ENCODE peak calls at places on chromosomes 12 and 14, in four cellular contexts. One of them, this sample, is unnamed.

GRCh38 chr14:101714394-101714793 is 47.1 kb upstream of the PPP2R5C start:
- DNase-seq in upper lobe of right lung: no peak
- DNase-seq in mucosa of descending colon: no peak
- DNase-seq in fibroblast of villous mesenchyme: no peak
- DNase-seq in this sample: no peak

GRCh38 chr12:96981053-96981452 is 74.0 kb downstream of the NEDD1 start:
- DNase-seq in upper lobe of right lung: no peak
- DNase-seq in mucosa of descending colon: no peak
- DNase-seq in fibroblast of villous mesenchyme: peak
- DNase-seq in this sample: peak

GRCh38 chr14:64721391-64721791 is 17.2 kb downstream of the PLEKHG3 start:
- DNase-seq in upper lobe of right lung: no peak
- DNase-seq in mucosa of descending colon: peak
- DNase-seq in fibroblast of villous mesenchyme: peak
- DNase-seq in this sample: peak

GRCh38 chr14:105485720-105486332 is 860 bp upstream of the CRIP1 start:
- DNase-seq in upper lobe of right lung: no peak
- DNase-seq in mucosa of descending colon: peak
- DNase-seq in fibroblast of villous mesenchyme: no peak
- DNase-seq in this sample: no peak

GRCh38 chr12:124687695-124688301 is 120.4 kb upstream of the NCOR2 start:
- DNase-seq in upper lobe of right lung: no peak
- DNase-seq in mucosa of descending colon: no peak
- DNase-seq in fibroblast of villous mesenchyme: peak
- DNase-seq in this sample: peak

GRCh38 chr12:55132816-55133215 is 6.6 kb downstream of the OR9K2 start:
- DNase-seq in upper lobe of right lung: no peak
- DNase-seq in mucosa of descending colon: no peak
- DNase-seq in fibroblast of villous mesenchyme: no peak
- DNase-seq in this sample: no peak

GRCh38 chr12:27178251-27178650 is 65.8 kb upstream of the STK38L start:
- DNase-seq in upper lobe of right lung: no peak
- DNase-seq in mucosa of descending colon: no peak
- DNase-seq in fibroblast of villous mesenchyme: no peak
- DNase-seq in this sample: no peak

GRCh38 chr12:28089363-28089762 is 100.9 kb upstream of the CCDC91 start:
- DNase-seq in upper lobe of right lung: no peak
- DNase-seq in mucosa of descending colon: no peak
- DNase-seq in fibroblast of villous mesenchyme: peak
- DNase-seq in this sample: peak

GRCh38 chr14:53458368-53458814 is 305.3 kb upstream of the DDHD1 start:
- DNase-seq in upper lobe of right lung: no peak
- DNase-seq in mucosa of descending colon: no peak
- DNase-seq in fibroblast of villous mesenchyme: peak
- DNase-seq in this sample: peak

GRCh38 chr14:70707138-70708038 is 65.7 kb downstream of the TTC9 start:
- DNase-seq in upper lobe of right lung: no peak
- DNase-seq in mucosa of descending colon: no peak
- DNase-seq in fibroblast of villous mesenchyme: no peak
- DNase-seq in this sample: peak

GRCh38 chr12:79887912-79888311 is 47.0 kb downstream of the PPP1R12A start:
- DNase-seq in upper lobe of right lung: no peak
- DNase-seq in mucosa of descending colon: no peak
- DNase-seq in fibroblast of villous mesenchyme: no peak
- DNase-seq in this sample: no peak

GRCh38 chr14:78612666-78613065 is 442.5 kb downstream of the NRXN3 start:
- DNase-seq in upper lobe of right lung: no peak
- DNase-seq in mucosa of descending colon: no peak
- DNase-seq in fibroblast of villous mesenchyme: no peak
- DNase-seq in this sample: no peak

GRCh38 chr12:68342966-68343365 is 10.8 kb upstream of the MDM1 start:
- DNase-seq in upper lobe of right lung: no peak
- DNase-seq in mucosa of descending colon: no peak
- DNase-seq in fibroblast of villous mesenchyme: no peak
- DNase-seq in this sample: no peak

GRCh38 chr12:96457191-96457930 is 32.0 kb upstream of the CFAP54 start:
- DNase-seq in upper lobe of right lung: no peak
- DNase-seq in mucosa of descending colon: no peak
- DNase-seq in fibroblast of villous mesenchyme: no peak
- DNase-seq in this sample: no peak

DNA sequence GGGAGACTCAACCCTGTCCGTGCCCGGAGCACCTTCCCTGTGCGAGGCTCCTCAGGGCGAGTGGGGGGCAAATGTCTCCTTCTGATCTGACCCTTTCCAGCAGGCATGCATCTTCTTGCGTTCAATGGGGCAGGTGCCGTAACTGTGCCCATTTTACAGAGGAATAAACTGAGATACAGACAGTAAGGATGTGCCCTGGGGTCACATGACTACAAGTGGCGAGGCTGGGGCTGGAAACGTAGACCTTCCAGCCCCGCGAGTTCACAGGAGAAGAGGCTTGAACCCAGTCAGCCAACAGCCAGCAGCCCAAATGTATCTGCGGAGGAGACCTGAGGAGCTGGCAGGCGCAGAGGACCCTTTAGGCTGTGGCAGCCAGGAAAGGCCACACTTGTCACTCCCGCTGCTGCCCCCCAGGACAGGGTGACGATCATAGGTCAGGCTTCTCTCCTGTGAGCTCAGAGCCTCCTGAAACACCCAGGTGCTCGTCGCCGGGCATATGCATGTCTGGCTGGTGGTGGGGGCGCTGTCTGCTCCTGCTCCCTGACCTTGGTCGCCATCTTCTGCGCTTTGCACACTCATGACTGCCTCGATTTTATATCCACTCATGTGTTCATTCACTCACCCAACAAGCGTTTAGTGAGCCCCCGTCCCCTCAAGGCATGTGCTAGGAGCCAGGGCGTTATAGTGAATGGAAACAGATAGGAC is 41.7 kb downstream of the CCDC88C start:
- DNase-seq in upper lobe of right lung: no peak
- DNase-seq in mucosa of descending colon: no peak
- DNase-seq in fibroblast of villous mesenchyme: no peak
- DNase-seq in this sample: no peak
- H3K4me3 ChIP-seq in upper lobe of right lung: no peak
- H3K4me3 ChIP-seq in mucosa of descending colon: no peak
- H3K4me3 ChIP-seq in fibroblast of villous mesenchyme: no peak
- H3K4me3 ChIP-seq in this sample: no peak

GRCh38 chr12:102916252-102917025 is 605 bp downstream of the PAH start:
- DNase-seq in upper lobe of right lung: no peak
- DNase-seq in mucosa of descending colon: no peak
- DNase-seq in fibroblast of villous mesenchyme: no peak
- DNase-seq in this sample: no peak

GRCh38 chr12:102913453-102914226 is 3.4 kb downstream of the PAH start:
- DNase-seq in upper lobe of right lung: no peak
- DNase-seq in mucosa of descending colon: no peak
- DNase-seq in fibroblast of villous mesenchyme: no peak
- DNase-seq in this sample: no peak

GRCh38 chr12:102918840-102919239 is 1.8 kb upstream of the PAH start:
- DNase-seq in upper lobe of right lung: no peak
- DNase-seq in mucosa of descending colon: no peak
- DNase-seq in fibroblast of villous mesenchyme: no peak
- DNase-seq in this sample: no peak

GRCh38 chr12:102920271-102920670 is 3.2 kb upstream of the PAH start:
- DNase-seq in upper lobe of right lung: no peak
- DNase-seq in mucosa of descending colon: no peak
- DNase-seq in fibroblast of villous mesenchyme: no peak
- DNase-seq in this sample: no peak

GRCh38 chr12:102917026-102917787 is at the start of gene PAH:
- DNase-seq in upper lobe of right lung: peak
- DNase-seq in mucosa of descending colon: peak
- DNase-seq in fibroblast of villous mesenchyme: no peak
- DNase-seq in this sample: no peak
- H3K4me3 ChIP-seq in upper lobe of right lung: peak
- H3K4me3 ChIP-seq in mucosa of descending colon: no peak
- H3K4me3 ChIP-seq in fibroblast of villous mesenchyme: no peak
- H3K4me3 ChIP-seq in this sample: no peak

GRCh38 chr14:72808564-72808963 is 85.3 kb downstream of the DPF3 start:
- DNase-seq in upper lobe of right lung: no peak
- DNase-seq in mucosa of descending colon: no peak
- DNase-seq in fibroblast of villous mesenchyme: no peak
- DNase-seq in this sample: no peak

GRCh38 chr14:72815459-72815858 is 78.4 kb downstream of the DPF3 start:
- DNase-seq in upper lobe of right lung: no peak
- DNase-seq in mucosa of descending colon: no peak
- DNase-seq in fibroblast of villous mesenchyme: no peak
- DNase-seq in this sample: no peak

GRCh38 chr14:72809063-72809462 is 84.8 kb downstream of the DPF3 start:
- DNase-seq in upper lobe of right lung: no peak
- DNase-seq in mucosa of descending colon: no peak
- DNase-seq in fibroblast of villous mesenchyme: no peak
- DNase-seq in this sample: no peak

GRCh38 chr14:72810201-72810600 is 83.7 kb downstream of the DPF3 start:
- DNase-seq in upper lobe of right lung: no peak
- DNase-seq in mucosa of descending colon: no peak
- DNase-seq in fibroblast of villous mesenchyme: no peak
- DNase-seq in this sample: peak

GRCh38 chr14:72812292-72812851 is 81.5 kb downstream of the DPF3 start:
- DNase-seq in upper lobe of right lung: no peak
- DNase-seq in mucosa of descending colon: no peak
- DNase-seq in fibroblast of villous mesenchyme: no peak
- DNase-seq in this sample: no peak
- H3K4me3 ChIP-seq in upper lobe of right lung: no peak
- H3K4me3 ChIP-seq in mucosa of descending colon: no peak
- H3K4me3 ChIP-seq in fibroblast of villous mesenchyme: no peak
- H3K4me3 ChIP-seq in this sample: no peak

GRCh38 chr12:57116580-57117281 is 5.6 kb upstream of the STAT6 start:
- DNase-seq in upper lobe of right lung: no peak
- DNase-seq in mucosa of descending colon: no peak
- DNase-seq in fibroblast of villous mesenchyme: no peak
- DNase-seq in this sample: no peak

GRCh38 chr12:57111046-57111698 is at the start of gene STAT6:
- DNase-seq in upper lobe of right lung: peak
- DNase-seq in mucosa of descending colon: peak
- DNase-seq in fibroblast of villous mesenchyme: peak
- DNase-seq in this sample: peak

GRCh38 chr12:57110189-57111045 is 745 bp downstream of the STAT6 start:
- DNase-seq in upper lobe of right lung: peak
- DNase-seq in mucosa of descending colon: peak
- DNase-seq in fibroblast of villous mesenchyme: peak
- DNase-seq in this sample: peak

GRCh38 chr12:57109207-57110160 is 1.7 kb downstream of the STAT6 start:
- DNase-seq in upper lobe of right lung: no peak
- DNase-seq in mucosa of descending colon: no peak
- DNase-seq in fibroblast of villous mesenchyme: no peak
- DNase-seq in this sample: no peak

GRCh38 chr12:57112492-57113294 is 1.5 kb upstream of the STAT6 start:
- DNase-seq in upper lobe of right lung: no peak
- DNase-seq in mucosa of descending colon: peak
- DNase-seq in fibroblast of villous mesenchyme: no peak
- DNase-seq in this sample: no peak
- H3K4me3 ChIP-seq in upper lobe of right lung: peak
- H3K4me3 ChIP-seq in mucosa of descending colon: no peak
- H3K4me3 ChIP-seq in fibroblast of villous mesenchyme: peak
- H3K4me3 ChIP-seq in this sample: peak

This sample was measured in cardiac fibroblast.